ENCODE peak calls at places on chromosomes 16 and 17, in four cellular contexts. V, Y, B and M are unnamed samples.

GRCh38 chr17:65629234-65629690 is 67.8 kb upstream of the AXIN2 start:
- DNase-seq in V (no peak), Y (no peak), B (peak), M (no peak)

GRCh38 chr16:79628501-79628975 is 28.0 kb upstream of the MAF start:
- DNase-seq in V (peak), Y (no peak), B (no peak), M (no peak)

GRCh38 chr17:37650419-37651003 is 7.3 kb upstream of the DDX52 start:
- DNase-seq in V (peak), Y (no peak), B (peak), M (peak)

GRCh38 chr16:1366060-1366711 is 14.5 kb downstream of the GNPTG start:
- DNase-seq in V (no peak), Y (no peak), B (no peak), M (no peak)

GRCh38 chr16:81522141-81522701 is 77.6 kb downstream of the CMIP start:
- DNase-seq in V (no peak), Y (peak), B (peak), M (no peak)

GRCh38 chr16:68760671-68761275 is 23.7 kb downstream of the CDH1 start:
- DNase-seq in V (no peak), Y (no peak), B (no peak), M (no peak)

GRCh38 chr16:11629071-11630030 is 38.9 kb upstream of the SNN start:
- DNase-seq in V (no peak), Y (no peak), B (no peak), M (no peak)

GRCh38 chr17:57924677-57925076 is 30.5 kb downstream of the CUEDC1 start:
- DNase-seq in V (no peak), Y (no peak), B (no peak), M (no peak)

GRCh38 chr16:349211-349610 is 3.3 kb downstream of the AXIN1 start:
- DNase-seq in V (no peak), Y (no peak), B (no peak), M (no peak)

GRCh38 chr16:21611546-21612384 is 12.4 kb downstream of the METTL9 start:
- DNase-seq in V (no peak), Y (no peak), B (no peak), M (no peak)

GRCh38 chr16:62225675-62226074 is 189.4 kb upstream of the CDH8 start:
- DNase-seq in V (peak), Y (peak), B (peak), M (peak)

GRCh38 chr17:82781894-82782274 is 30.0 kb downstream of the TBCD start:
- DNase-seq in V (peak), Y (peak), B (peak), M (peak)

GRCh38 chr16:59566446-59566845 is 832.3 kb upstream of the GOT2 start:
- DNase-seq in V (no peak), Y (no peak), B (no peak), M (no peak)

GRCh38 chr17:40122944-40123810 is 1.4 kb downstream of the MSL1 start:
- DNase-seq in V (peak), Y (peak), B (peak), M (no peak)

GRCh38 chr16:85505794-85506339 is 107.3 kb upstream of the GSE1 start:
- DNase-seq in V (no peak), Y (no peak), B (no peak), M (no peak)

GRCh38 chr17:45123930-45124796 is 8.2 kb downstream of the PLCD3 start:
- DNase-seq in V (no peak), Y (no peak), B (peak), M (no peak)

GRCh38 chr16:87628940-87629339 is 26.6 kb downstream of the JPH3 start:
- DNase-seq in V (peak), Y (no peak), B (no peak), M (no peak)

GRCh38 chr17:14494161-14494560 is 193.3 kb downstream of the HS3ST3B1 start:
- DNase-seq in V (no peak), Y (no peak), B (no peak), M (no peak)

GRCh38 chr17:64778367-64779290 is 116.5 kb upstream of the SMURF2 start:
- DNase-seq in V (peak), Y (peak), B (peak), M (no peak)

GRCh38 chr16:80687606-80688005 is 116.8 kb downstream of the CDYL2 start:
- DNase-seq in V (no peak), Y (no peak), B (no peak), M (no peak)

GRCh38 chr17:32275060-32276042 is 9.7 kb downstream of the RHBDL3 start:
- DNase-seq in V (peak), Y (peak), B (peak), M (no peak)

GRCh38 chr16:2482181-2483107 is 7.5 kb downstream of the TBC1D24 start:
- DNase-seq in V (no peak), Y (no peak), B (no peak), M (no peak)

GRCh38 chr16:49464093-49464492 is 90.5 kb downstream of the C16orf78 start:
- DNase-seq in V (no peak), Y (no peak), B (no peak), M (no peak)

GRCh38 chr17:49748223-49748622 is 15.7 kb downstream of the FAM117A start:
- DNase-seq in V (no peak), Y (no peak), B (no peak), M (no peak)

GRCh38 chr17:3788200-3788599 is 12.8 kb downstream of the ITGAE start:
- DNase-seq in V (no peak), Y (no peak), B (no peak), M (no peak)

DNA sequence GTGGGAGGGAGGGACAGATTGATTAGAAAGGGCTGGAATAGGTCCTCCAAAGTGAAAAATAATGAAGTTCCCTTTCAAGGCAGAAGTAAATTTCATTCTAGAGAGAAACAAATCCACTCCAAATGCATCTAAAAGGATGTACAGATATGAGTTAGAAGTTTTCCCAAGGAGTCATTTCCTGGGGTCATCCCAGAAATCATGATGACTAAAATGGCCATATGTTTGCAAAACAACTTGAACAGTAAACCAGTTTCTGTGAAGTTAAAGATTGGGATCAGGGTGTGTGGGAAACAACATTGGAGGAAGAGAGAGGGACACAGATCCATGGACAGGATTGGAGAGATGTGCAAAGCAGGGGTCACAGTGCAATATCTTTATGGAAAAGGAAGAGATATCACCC is 32.5 kb upstream of the ARHGAP44 start:
- DNase-seq in V (no peak), Y (no peak), B (no peak), M (no peak)
- H3K14ac ChIP-seq in V (no peak), Y (no peak), B (no peak), M (no peak)

DNA sequence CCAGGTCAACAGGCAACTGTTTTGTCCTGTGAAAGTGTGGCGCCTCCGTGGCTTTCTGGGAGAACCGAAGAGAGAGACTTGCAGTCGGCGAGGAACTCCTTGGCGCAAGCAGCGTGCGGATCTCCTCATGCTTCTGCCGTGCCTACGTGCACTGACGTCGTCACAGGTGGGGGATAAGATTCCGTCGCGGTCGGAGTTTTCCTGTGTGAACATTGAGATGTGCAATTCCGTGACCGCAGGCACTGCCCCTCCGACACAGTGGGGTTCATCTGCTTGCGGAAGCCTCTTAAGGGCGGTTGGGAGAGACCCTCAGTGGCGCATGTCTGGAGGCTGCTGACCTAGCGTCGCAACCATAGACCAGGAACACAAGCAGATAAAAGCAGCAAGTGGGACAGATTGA is 212.3 kb upstream of the CHMP6 start:
- DNase-seq in V (no peak), Y (no peak), B (no peak), M (no peak)
- H3K4me2 ChIP-seq in V (no peak), Y (no peak), B (no peak), M (no peak)

DNA sequence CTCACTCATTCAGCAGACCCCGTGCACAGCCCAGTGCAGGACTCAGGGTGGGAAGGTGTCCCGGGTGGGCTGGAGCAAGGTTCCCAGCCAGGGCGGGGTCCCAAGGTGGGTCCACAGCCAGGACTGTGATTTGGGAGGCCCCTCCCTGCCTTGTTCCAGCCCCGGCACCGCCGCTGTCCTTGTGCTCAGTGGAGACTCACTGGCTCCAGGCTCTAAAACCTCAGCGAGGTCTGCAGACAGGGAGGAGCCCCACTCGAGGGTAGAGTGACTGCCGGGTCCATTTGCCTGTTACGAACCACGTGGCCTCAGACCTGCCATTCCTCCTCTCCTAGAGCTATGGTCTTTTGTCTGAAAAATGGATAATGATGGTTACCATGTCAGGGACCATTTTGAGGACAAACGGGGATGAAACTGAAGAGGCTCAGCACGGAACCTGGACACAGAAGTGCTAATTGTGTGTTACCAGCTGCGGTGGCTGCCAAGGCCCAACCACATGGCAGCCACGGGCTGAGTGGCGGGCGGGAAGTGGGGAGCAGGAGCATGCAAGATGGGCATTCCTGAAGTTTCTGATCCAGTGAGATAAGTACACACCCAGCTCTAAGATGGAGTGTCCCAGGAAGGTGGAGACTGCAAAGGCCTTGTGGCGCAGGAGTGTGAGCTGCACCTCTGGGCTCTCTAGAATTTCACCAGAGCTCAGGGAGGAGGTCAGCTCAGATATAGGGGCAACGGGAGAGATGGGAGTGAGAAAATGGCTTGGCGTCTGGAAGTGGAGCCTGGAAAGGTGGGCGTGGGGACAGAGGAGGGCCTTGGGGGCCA is 317.6 kb downstream of the SEC14L1 start:
- DNase-seq in V (no peak), Y (no peak), B (no peak), M (no peak)
- H3K14ac ChIP-seq in V (peak), Y (no peak), B (no peak), M (no peak)

GRCh38 chr16:46914556-46915201 is 30.5 kb downstream of the GPT2 start:
- DNase-seq in V (no peak), Y (no peak), B (no peak), M (no peak)
- H3K4me2 ChIP-seq in V (no peak), Y (no peak), B (no peak), M (no peak)

GRCh38 chr17:75346906-75347305 is 57.7 kb upstream of the SLC25A19 start:
- DNase-seq in V (no peak), Y (no peak), B (peak), M (peak)
- H3K14ac ChIP-seq in V (no peak), Y (no peak), B (no peak), M (no peak)

DNA sequence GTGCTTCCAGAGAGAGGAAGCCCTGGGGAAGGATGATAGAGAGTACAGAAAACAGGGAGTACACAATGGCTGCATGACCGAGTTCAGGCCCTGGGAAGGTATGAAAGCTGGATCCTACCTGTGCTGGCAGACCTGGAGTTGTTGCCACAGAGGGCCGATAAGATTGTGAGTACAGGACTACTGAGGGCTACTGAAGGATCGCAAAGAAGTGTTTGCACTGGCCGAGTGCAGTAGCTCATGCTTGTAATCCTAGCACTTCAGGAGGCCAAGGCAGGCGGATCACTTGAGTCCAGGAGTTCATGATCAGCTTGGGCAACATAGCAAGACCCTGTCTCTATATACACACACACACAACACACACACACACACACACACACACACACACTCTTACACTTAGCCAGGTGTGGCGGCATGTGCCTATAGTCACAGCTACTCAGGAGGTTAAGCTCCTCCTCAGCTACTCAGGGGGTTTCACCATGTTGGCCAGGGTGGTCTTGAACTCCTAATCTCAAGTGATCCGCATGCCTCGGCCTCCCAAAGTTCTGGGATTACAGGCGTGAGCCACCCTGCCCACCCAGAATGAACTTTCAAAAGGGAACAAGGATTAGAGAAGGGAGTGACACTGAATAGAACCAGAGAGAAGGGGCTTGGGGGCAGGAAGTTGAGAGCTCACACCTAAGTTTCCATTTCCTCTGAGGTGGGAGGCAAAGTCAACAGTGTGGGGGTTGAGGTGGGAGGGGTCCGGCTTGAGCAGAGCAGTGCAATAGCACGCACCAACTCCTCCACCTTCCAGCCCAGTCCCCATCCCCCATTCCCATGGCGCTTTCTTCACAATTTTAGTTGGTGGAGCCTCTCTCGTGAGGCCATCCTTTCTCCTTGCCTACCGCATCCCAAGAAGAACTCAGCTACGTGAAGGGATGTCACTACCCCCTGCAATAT is 7.5 kb downstream of the SCIMP start:
- DNase-seq in V (no peak), Y (no peak), B (no peak), M (no peak)
- H3K4me2 ChIP-seq in V (no peak), Y (no peak), B (no peak), M (no peak)

GRCh38 chr16:57127836-57128235 is 35.5 kb downstream of the CPNE2 start:
- DNase-seq in V (no peak), Y (no peak), B (no peak), M (no peak)
- H3K14ac ChIP-seq in V (no peak), Y (no peak), B (no peak), M (no peak)